ENCODE peak calls at places on chromosomes 7 and 10, in four cellular contexts. G is H9, B is IMR-90, Y is H1. O is an unnamed sample. For H3K79me1, the result is how much of the 10 kb centered on the place peaks cover.

GRCh38 chr10:77296534-77297369 is 340.9 kb downstream of the KCNMA1 start:
- DNase-seq in Y (no peak), G (no peak), B (no peak), O (no peak)

GRCh38 chr10:49539320-49539885 is 482 bp upstream of the ERCC6 start:
- DNase-seq in B (peak), Y (peak), G (peak), O (peak)

GRCh38 chr10:34075269-34075926 is 739.7 kb downstream of the PARD3 start:
- DNase-seq in B (no peak), G (no peak), Y (no peak), O (no peak)

GRCh38 chr7:1673581-1674102 is 3.6 kb downstream of the ELFN1 start:
- DNase-seq in B (no peak), Y (peak), G (no peak), O (no peak)

GRCh38 chr10:84822926-84823325 is 494.5 kb downstream of the CCSER2 start:
- DNase-seq in B (no peak), Y (no peak), G (no peak), O (no peak)

GRCh38 chr7:112266595-112267270 is 60.2 kb downstream of the ZNF277 start:
- DNase-seq in Y (no peak), G (no peak), B (peak), O (no peak)

GRCh38 chr7:6269527-6269926 is 2.9 kb downstream of the CYTH3 start:
- DNase-seq in G (no peak), Y (no peak), B (no peak), O (no peak)

GRCh38 chr10:49550563-49550962 is 11.6 kb upstream of the ERCC6 start:
- DNase-seq in Y (no peak), B (peak), G (peak), O (peak)

GRCh38 chr7:72481934-72482333 is 69.8 kb upstream of the CALN1 start:
- DNase-seq in G (no peak), Y (no peak), B (no peak), O (no peak)

GRCh38 chr7:74511360-74511759 is 57.7 kb downstream of the GTF2IRD1 start:
- DNase-seq in G (no peak), Y (no peak), B (peak), O (no peak)

GRCh38 chr7:101124376-101125056 is 2.4 kb upstream of the SERPINE1 start:
- DNase-seq in Y (no peak), B (peak), G (no peak), O (peak)

GRCh38 chr7:20440472-20441105 is 109.9 kb downstream of the ITGB8 start:
- DNase-seq in B (peak), Y (peak), G (peak), O (peak)

GRCh38 chr7:46859963-46860475 is 721.9 kb downstream of the TNS3 start:
- DNase-seq in Y (no peak), B (peak), G (no peak), O (no peak)

GRCh38 chr10:124290095-124290795 is 128.5 kb downstream of the OAT start:
- DNase-seq in Y (no peak), G (peak), B (peak), O (peak)

GRCh38 chr7:24716480-24717246 is 40.6 kb downstream of the GSDME start:
- DNase-seq in B (no peak), Y (peak), G (no peak), O (no peak)

GRCh38 chr7:113793171-113793570 is 125.6 kb downstream of the PPP1R3A start:
- DNase-seq in B (no peak), Y (no peak), G (no peak), O (no peak)

GRCh38 chr10:122662231-122662630 is 37.4 kb downstream of the C10orf120 start:
- DNase-seq in G (no peak), Y (no peak), B (no peak), O (no peak)

GRCh38 chr7:18357691-18358090 is 137.9 kb upstream of the HDAC9 start:
- DNase-seq in G (no peak), Y (no peak), B (peak), O (peak)

GRCh38 chr7:74094224-74095095 is 10.9 kb downstream of the LIMK1 start:
- DNase-seq in Y (peak), B (peak), G (peak), O (peak)

GRCh38 chr10:63256047-63256773 is 123.1 kb downstream of the NRBF2 start:
- DNase-seq in B (no peak), G (no peak), Y (no peak), O (no peak)

GRCh38 chr10:86367339-86367951 is 850 bp upstream of the GRID1 start:
- DNase-seq in B (no peak), Y (peak), G (peak), O (no peak)

GRCh38 chr7:23022258-23022745 is 8.4 kb upstream of the HYCC1 start:
- DNase-seq in Y (no peak), G (no peak), B (peak), O (no peak)

GRCh38 chr10:118773041-118773440 is 18.3 kb upstream of the CACUL1 start:
- DNase-seq in Y (no peak), G (no peak), B (no peak), O (no peak)
- H3K79me1 ChIP-seq in Y (under half), G (under half), B (under half), O (under half)

GRCh38 chr7:155583636-155584035 is 37.3 kb upstream of the CNPY1 start:
- DNase-seq in Y (no peak), B (no peak), G (no peak), O (no peak)
- H4K5ac ChIP-seq in Y (no peak), B (no peak), G (no peak), O (no peak)

DNA sequence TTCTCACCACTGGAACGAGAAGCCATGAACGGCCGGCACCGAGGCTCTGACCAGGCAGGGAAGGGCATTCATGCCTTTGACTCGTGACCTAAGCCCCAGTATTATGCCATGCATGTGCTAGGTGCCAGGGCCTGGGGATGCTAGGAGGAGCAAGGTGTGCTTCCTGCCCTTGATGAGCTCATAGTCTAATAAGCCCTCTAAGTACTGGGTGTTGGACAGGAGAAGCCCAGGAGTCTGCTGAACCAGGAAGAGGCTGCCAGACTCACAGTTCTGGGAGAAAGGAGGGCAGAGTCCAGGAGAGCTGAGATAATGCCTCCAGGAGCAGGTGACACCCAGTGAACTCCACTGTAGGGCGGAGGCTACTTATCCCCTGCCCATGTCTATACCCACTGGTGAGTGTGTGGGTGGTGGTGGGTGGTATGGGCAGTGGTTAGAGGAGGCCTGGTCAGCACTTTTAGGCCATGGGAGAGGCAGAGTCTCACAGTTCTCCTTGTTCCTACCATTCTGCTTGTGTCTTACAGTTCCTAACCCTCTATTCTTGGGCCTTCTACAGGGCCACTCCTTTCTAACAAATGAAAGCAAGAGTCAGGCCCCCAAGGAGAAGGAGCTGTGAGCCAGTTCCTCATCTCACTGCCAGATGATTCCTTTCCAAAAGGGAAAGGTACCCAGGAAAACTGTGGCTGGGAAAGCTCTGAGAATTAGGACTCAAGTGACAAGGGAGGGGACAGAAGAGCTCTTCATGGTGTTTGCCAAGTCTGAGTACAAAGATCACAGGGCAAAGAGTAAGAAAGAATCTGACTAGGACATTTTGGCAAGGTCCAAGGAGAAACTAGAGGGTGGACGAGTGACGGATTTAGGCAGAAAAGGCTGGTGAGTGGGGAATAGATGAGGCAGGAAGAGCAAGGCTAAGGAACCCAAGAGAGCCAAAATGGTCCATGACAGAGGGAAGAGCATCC is 3.6 kb upstream of the MXI1 start:
- DNase-seq in G (no peak), B (no peak), Y (peak), O (no peak)
- H3K79me1 ChIP-seq in G (under half), B (under half), Y (under half), O (under half)

DNA sequence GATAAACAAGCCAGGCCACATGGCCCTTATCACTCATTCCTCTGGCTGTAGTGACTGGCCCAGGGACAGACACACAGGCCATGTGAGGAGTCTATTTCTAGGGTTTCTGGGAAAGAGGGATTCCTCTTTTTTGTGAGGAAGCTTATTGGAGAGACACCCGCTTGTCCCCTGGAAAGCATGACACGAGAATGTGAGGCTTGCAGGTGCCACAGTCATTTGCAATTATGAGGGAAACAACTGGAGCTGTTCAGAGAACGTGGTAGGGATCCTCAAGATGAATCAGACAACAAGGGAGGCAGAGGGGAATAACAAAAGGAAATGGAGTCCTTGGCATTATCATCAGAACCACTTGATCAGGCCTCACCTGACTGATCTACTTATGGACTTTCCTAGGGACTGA is 64.5 kb downstream of the ADCYAP1R1 start:
- DNase-seq in G (no peak), Y (peak), B (no peak), O (no peak)
- H4K5ac ChIP-seq in G (no peak), Y (no peak), B (no peak), O (no peak)

DNA sequence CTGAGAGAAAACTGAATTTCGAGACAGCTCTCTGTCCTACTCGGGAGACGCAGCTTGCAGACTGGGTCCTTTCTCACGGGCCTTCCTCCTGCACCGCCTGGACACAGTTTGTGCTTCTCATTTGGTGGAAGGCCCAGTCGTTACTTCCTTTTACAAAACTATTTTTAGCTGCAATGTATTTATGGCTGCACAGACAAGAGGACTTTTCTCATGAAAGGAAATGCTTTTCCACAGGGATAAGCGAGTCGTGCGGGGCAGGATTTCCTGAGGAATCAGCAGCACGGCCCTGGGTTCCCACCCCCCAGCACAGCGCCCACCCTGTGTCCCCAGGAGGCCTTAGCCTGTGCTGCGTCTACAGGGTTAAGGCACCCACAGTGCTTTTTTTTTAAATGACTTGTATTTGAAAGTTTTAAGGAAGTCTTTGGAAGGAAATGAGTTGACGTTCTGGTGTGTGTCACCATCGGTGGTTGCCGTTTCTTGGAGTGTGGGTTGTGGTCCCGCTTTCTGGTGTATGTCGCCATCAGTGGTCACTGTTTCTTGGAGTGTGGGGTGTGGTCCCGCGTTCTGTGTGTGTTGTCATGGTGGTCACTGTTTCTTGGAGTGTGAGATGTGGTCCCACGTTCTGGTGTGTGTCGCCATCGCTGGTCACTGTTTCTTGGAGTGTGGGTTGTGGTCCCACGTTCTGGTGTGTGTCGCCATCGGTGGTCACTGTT is 50.9 kb downstream of the INPP5A start:
- DNase-seq in B (no peak), Y (no peak), G (no peak), O (no peak)
- H3K79me1 ChIP-seq in B (half or more), Y (under half), G (under half), O (under half)

GRCh38 chr7:71439316-71439715 is 307.4 kb downstream of the GALNT17 start:
- DNase-seq in B (no peak), G (no peak), Y (no peak), O (no peak)
- H4K5ac ChIP-seq in B (no peak), G (no peak), Y (no peak), O (no peak)

GRCh38 chr10:128817636-128818035 is 649.4 kb upstream of the MGMT start:
- DNase-seq in B (no peak), G (no peak), Y (peak), O (no peak)

GRCh38 chr10:128816726-128817125 is 650.3 kb upstream of the MGMT start:
- DNase-seq in G (no peak), B (no peak), Y (peak), O (no peak)

GRCh38 chr10:128823201-128823600 is 643.8 kb upstream of the MGMT start:
- DNase-seq in G (no peak), B (no peak), Y (peak), O (no peak)

DNA sequence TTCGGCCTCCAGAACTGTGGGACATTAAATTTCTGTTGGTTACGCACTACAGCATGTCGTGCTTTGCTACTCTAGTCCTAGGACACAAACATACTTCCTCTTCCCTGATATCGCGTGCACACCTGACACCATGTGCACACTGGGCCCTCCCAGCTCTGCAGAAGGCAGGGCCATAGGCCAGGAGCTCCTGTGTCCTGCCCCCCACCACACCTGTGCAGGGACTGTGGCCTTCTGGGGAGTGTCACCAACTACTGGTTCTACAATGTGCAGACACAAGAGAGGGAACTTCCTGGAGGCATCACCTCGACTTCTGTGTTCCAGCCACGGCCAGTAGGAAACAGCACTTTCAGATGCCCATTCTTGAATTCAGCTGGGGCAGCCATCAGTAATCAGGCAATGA is 646.4 kb upstream of the MGMT start:
- DNase-seq in B (no peak), G (no peak), Y (peak), O (no peak)
- H3K79me1 ChIP-seq in B (under half), G (under half), Y (under half), O (under half)

GRCh38 chr10:129342385-129342784 is 124.7 kb upstream of the MGMT start:
- DNase-seq in B (no peak), G (no peak), Y (no peak), O (no peak)
- H4K5ac ChIP-seq in B (no peak), G (no peak), Y (no peak), O (no peak)

GRCh38 chr7:127417346-127417745 is 24.8 kb upstream of the ZNF800 start:
- DNase-seq in G (no peak), B (no peak), Y (no peak), O (no peak)
- H3K79me1 ChIP-seq in G (under half), B (under half), Y (under half), O (under half)

DNA sequence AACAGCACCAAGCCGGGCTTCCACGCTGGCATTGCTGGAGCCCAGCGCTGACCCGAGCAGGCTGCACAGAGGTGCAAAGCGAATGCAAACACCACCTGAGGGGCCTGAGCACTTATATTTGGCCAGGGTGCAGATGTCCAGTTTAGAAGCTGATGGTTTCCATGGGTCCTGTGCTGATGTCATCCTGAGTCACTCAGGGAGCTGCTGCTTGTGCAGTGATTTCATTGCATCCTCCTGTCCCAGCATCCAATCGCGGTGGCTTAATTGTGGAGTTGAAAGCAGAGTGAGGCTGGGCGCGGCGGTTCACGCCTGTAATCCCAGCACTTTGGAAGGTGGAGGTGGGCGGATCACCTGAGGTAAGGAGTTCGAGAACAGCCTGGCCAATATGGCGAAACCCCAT is 410.2 kb upstream of the KLF6 start:
- DNase-seq in G (no peak), B (peak), Y (no peak), O (no peak)
- H4K5ac ChIP-seq in G (no peak), B (no peak), Y (no peak), O (no peak)

O was measured in mesendoderm.